ENCODE peak calls at places on chromosome 2, in six cellular contexts. P, K, I, R, T and D are unnamed samples.

GRCh38 chr2:118148133-118148532 is 59.9 kb downstream of the INSIG2 start:
- DNase-seq in P (no peak), K (no peak), I (no peak), R (no peak), T (no peak), D (no peak)

GRCh38 chr2:3313845-3314375 is 63.7 kb downstream of the EIPR1 start:
- DNase-seq in P (no peak), K (no peak), I (no peak), R (no peak), T (peak), D (no peak)

GRCh38 chr2:63768051-63768450 is 73.6 kb upstream of the UGP2 start:
- DNase-seq in P (no peak), K (no peak), I (no peak), R (no peak), T (no peak), D (no peak)

GRCh38 chr2:43749583-43749982 is 24.3 kb upstream of the DYNC2LI1 start:
- DNase-seq in P (no peak), K (no peak), I (peak), R (no peak), T (no peak), D (no peak)

GRCh38 chr2:60652822-60653315 is 99.4 kb upstream of the BCL11A start:
- DNase-seq in P (no peak), K (no peak), I (no peak), R (no peak), T (no peak), D (no peak)

GRCh38 chr2:28338046-28338753 is 54.5 kb upstream of the FOSL2 start:
- DNase-seq in P (peak), K (peak), I (no peak), R (peak), T (no peak), D (peak)

GRCh38 chr2:33694904-33695303 is 95.8 kb upstream of the FAM98A start:
- DNase-seq in P (no peak), K (no peak), I (no peak), R (no peak), T (no peak), D (no peak)

GRCh38 chr2:72931280-72931910 is 14.1 kb downstream of the EMX1 start:
- DNase-seq in P (no peak), K (no peak), I (no peak), R (no peak), T (no peak), D (no peak)

GRCh38 chr2:240462704-240463273 is 27.3 kb downstream of the GPC1 start:
- DNase-seq in P (no peak), K (no peak), I (no peak), R (no peak), T (no peak), D (no peak)

GRCh38 chr2:230614913-230615332 is 97.7 kb upstream of the CAB39 start:
- DNase-seq in P (peak), K (no peak), I (no peak), R (no peak), T (no peak), D (no peak)

GRCh38 chr2:141586985-141587384 is 543.8 kb downstream of the LRP1B start:
- DNase-seq in P (no peak), K (no peak), I (no peak), R (no peak), T (no peak), D (no peak)

GRCh38 chr2:96534701-96535181 is 1.8 kb upstream of the ARID5A start:
- DNase-seq in P (no peak), K (no peak), I (no peak), R (no peak), T (no peak), D (no peak)

GRCh38 chr2:62765619-62766376 is 60.3 kb downstream of the EHBP1 start:
- DNase-seq in P (no peak), K (no peak), I (no peak), R (no peak), T (no peak), D (no peak)

GRCh38 chr2:191158179-191158578 is 7.4 kb upstream of the STAT4 start:
- DNase-seq in P (no peak), K (no peak), I (no peak), R (no peak), T (no peak), D (no peak)

GRCh38 chr2:74546004-74546403 is 7.7 kb downstream of the LOXL3 start:
- DNase-seq in P (no peak), K (no peak), I (no peak), R (no peak), T (no peak), D (no peak)

GRCh38 chr2:74549685-74549971 is 4.1 kb downstream of the LOXL3 start:
- DNase-seq in P (no peak), K (no peak), I (no peak), R (no peak), T (no peak), D (no peak)

GRCh38 chr2:74550231-74550630 is 3.5 kb downstream of the LOXL3 start:
- DNase-seq in P (no peak), K (no peak), I (no peak), R (no peak), T (no peak), D (no peak)

GRCh38 chr2:74548919-74549684 is 4.6 kb downstream of the LOXL3 start:
- DNase-seq in P (peak), K (no peak), I (no peak), R (no peak), T (peak), D (peak)

DNA sequence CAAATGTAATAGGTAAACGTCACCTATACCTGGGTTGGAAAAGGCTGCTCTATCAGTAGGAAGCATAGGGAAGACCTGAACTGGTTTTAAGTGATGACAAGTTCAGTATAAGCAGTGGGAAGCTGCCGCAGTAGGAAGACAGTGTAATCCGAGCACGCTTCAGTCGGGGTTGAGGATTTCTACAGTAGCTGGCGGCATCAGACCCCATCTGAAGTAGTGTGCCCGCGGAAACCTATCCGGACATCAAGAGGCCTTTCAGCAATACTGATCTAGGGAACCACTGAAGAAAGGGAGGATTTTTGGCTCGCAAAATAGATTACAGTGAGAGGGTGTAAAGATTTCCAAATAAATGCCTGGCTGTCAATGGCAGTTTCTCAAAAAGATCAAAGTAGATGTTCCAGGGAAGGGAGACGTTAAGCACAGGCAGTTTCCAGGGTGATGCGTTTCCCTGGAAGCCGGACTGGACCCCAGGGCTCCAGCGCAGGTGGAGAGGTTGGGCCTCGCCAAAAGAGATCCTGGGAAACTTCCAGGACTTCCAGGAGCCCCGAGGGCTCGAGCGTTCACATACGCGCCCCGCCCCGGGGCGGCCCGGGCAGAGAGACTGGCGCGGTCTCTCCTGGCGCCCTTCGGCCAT is 5.3 kb downstream of the LOXL3 start:
- DNase-seq in P (no peak), K (no peak), I (no peak), R (no peak), T (no peak), D (no peak)
- H3K4me3 ChIP-seq in P (peak), K (peak), I (peak), R (peak), T (peak), D (peak)

GRCh38 chr2:5692561-5693287 is 540 bp downstream of the SOX11 start:
- DNase-seq in P (no peak), K (no peak), I (no peak), R (no peak), T (no peak), D (no peak)
- H3K4me3 ChIP-seq in P (peak), K (no peak), I (peak), R (peak), T (peak), D (peak)

DNA sequence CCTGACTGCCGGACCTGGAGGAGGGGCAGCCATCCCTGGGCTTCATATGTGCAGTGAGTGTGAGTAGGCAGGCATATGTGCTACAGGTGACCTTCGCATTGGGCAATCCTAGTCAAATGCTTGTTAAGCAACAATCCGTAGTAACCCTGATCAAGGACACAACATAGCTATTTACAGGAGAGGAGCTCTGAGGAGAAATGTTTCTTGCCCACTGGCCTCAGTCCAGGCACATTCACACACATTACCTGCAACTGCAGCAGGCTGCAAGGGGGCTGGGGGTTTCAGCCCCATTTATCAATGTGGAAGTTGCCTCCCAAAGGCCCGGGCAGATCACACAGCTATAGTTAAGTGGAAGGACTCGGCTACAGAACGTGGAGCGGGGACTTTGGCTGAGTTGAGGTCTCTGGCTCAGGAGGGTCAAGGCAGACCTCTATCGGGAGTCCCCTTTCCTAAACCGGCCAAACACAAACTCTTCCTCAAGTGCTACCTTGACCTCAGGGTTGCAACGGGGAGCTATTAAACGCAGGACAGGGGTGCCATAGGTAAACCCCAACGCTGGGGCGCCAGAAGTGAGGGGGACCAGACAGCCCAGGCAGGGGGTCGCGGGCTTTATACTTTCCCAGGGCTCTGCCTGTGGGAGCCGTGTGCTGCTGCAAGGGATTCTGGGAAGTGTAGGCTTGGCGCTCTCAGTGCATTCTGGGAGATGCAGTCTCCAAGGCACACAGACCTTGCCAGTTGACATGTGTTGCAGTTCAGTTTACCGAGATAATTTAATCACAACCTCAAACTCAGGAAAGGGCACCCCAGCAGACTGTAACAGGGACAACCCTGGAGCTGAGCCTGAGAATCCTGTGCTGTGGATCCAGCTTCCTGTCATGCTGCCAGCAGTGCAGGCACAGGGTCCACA is 9.4 kb downstream of the KHK start:
- DNase-seq in P (peak), K (peak), I (no peak), R (no peak), T (peak), D (peak)
- H3K4me3 ChIP-seq in P (peak), K (no peak), I (peak), R (peak), T (peak), D (no peak)

GRCh38 chr2:69934614-69934908 is 19.7 kb downstream of the MXD1 start:
- DNase-seq in P (no peak), K (no peak), I (no peak), R (no peak), T (no peak), D (no peak)

GRCh38 chr2:69932596-69932922 is 17.6 kb downstream of the MXD1 start:
- DNase-seq in P (no peak), K (no peak), I (no peak), R (no peak), T (no peak), D (no peak)

GRCh38 chr2:69933254-69933828 is 18.4 kb downstream of the MXD1 start:
- DNase-seq in P (no peak), K (no peak), I (no peak), R (no peak), T (no peak), D (no peak)

GRCh38 chr2:69935011-69935410 is 20.1 kb downstream of the MXD1 start:
- DNase-seq in P (no peak), K (no peak), I (no peak), R (no peak), T (no peak), D (no peak)

DNA sequence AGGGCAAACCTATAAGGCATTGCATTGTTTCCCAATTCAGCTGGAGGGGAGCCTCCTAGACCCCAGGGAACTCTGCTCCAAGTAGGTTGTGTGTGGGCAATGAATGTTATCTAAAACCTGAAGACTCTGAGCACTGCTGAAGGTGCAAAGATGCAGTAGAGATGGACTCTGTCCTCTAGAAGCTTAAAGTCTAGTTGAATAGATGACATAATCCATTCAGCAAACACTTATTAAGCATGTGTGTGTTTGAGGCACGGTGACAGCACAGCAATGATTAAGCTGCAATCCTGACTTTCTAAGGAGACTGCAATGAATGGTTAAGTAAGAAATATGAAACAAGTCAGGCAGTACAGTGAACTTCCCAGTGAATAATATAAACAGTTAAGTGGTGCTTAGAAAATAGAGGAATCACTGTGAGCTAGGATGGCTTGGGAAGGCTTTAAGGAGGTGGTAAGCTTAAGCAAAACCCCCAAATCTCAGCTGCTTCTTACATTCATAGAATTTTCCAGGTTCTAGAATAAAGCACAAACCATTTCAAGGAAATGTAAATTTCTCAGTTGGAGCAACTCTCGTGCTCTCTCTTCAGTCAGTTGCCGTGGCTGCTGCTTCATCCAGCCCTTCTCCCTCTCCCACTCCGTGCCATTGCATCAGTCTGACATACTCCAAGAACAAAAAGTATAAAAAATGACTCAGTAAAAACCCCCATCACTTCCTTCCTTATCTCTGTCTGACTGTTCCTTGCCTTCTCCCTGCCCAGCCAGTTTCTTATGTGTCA is 19.1 kb downstream of the MXD1 start:
- DNase-seq in P (no peak), K (peak), I (peak), R (no peak), T (no peak), D (no peak)
- H3K4me3 ChIP-seq in P (no peak), K (peak), I (no peak), R (peak), T (no peak), D (no peak)

DNA sequence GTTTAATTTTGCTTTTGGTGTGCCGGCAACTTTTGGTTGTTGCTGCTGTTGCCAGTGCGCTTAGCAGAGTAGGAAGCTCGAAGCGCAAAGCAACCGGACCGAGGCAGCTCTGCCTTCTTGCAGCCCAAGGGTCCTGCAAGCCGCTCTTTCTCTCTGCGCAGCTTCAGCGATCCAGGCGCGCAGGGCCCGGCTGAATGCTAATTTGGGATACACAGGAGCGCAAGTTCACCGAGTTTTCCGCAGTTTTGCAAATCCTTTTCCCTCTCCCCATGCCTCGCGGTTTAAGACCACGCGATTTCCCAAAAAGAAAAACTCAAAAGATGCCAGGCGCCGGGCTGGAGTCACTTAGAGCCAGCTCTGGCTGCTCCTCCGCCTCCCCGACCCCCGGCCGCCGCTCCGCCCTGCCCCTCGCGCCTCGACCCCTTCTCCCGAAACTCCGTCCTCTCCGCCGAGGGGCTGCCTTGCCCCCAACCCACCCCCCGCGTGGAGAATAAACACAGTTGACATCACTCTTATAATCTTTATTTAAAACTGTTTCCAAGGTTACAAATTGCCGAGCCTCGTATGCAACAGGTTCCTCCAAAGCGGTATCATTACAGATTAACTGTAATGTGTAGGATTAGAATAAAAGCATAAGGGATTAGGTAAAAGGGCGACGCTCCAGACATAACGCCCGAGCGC is 13.4 kb upstream of the SIX3 start:
- DNase-seq in P (no peak), K (no peak), I (no peak), R (no peak), T (no peak), D (no peak)
- H3K4me3 ChIP-seq in P (peak), K (no peak), I (no peak), R (no peak), T (peak), D (peak)

GRCh38 chr2:149039213-149039724 is 770 bp downstream of the LYPD6B start:
- DNase-seq in P (no peak), K (no peak), I (no peak), R (no peak), T (no peak), D (no peak)
- H3K4me3 ChIP-seq in P (peak), K (no peak), I (peak), R (peak), T (no peak), D (peak)